ENCODE peak calls at places on chromosomes 4 and X, in seven cellular contexts. J, O, P, B, A, G and U are unnamed samples.

GRCh38 chr4:71184195-71184781 is 154.5 kb upstream of the SLC4A4 start:
- DNase-seq in J (peak; percentile 61), O (peak; percentile 56), P (no peak), B (peak; percentile 3), A (peak; percentile 87), G (peak; percentile 42), U (no peak)

GRCh38 chrX:20026278-20026677 is 35.4 kb upstream of the BCLAF3 start:
- DNase-seq in J (peak; percentile 4), O (no peak), P (no peak), B (no peak), A (peak; percentile 59), G (peak; percentile 0), U (no peak)

GRCh38 chrX:40260123-40260751 is 162.5 kb upstream of the BCOR start:
- DNase-seq in J (peak; percentile 61), O (peak; percentile 31), P (no peak), B (no peak), A (no peak), G (no peak), U (no peak)

GRCh38 chr4:184100297-184100885 is 117.3 kb downstream of the ENPP6 start:
- DNase-seq in J (peak; percentile 49), O (peak; percentile 56), P (no peak), B (peak; percentile 12), A (no peak), G (no peak), U (no peak)

GRCh38 chr4:76377922-76378321 is 43.0 kb downstream of the CCDC158 start:
- DNase-seq in J (peak; percentile 58), O (peak; percentile 40), P (no peak), B (peak; percentile 21), A (peak; percentile 17), G (no peak), U (no peak)

GRCh38 chr4:113637363-113637762 is 124.2 kb downstream of the CAMK2D start:
- DNase-seq in J (no peak), O (peak; percentile 40), P (no peak), B (no peak), A (peak; percentile 70), G (no peak), U (no peak)

GRCh38 chr4:7904108-7904516 is 35.5 kb downstream of the AFAP1 start:
- DNase-seq in J (no peak), O (peak; percentile 72), P (no peak), B (no peak), A (peak; percentile 78), G (peak; percentile 88), U (no peak)

GRCh38 chr4:143225167-143225566 is 40.5 kb downstream of the USP38 start:
- DNase-seq in J (no peak), O (no peak), P (no peak), B (no peak), A (no peak), G (no peak), U (no peak)

GRCh38 chr4:72568959-72569718 is at the start of gene ADAMTS3:
- DNase-seq in J (peak; percentile 6), O (peak; percentile 72), P (no peak), B (no peak), A (peak; percentile 84), G (no peak), U (peak; percentile 27)

GRCh38 chr4:159446266-159446976 is 343.5 kb downstream of the RAPGEF2 start:
- DNase-seq in J (peak; percentile 64), O (peak; percentile 79), P (no peak), B (no peak), A (peak; percentile 89), G (peak; percentile 76), U (no peak)

GRCh38 chr4:158190736-158191135 is 17.9 kb upstream of the GASK1B start:
- DNase-seq in J (no peak), O (no peak), P (no peak), B (no peak), A (no peak), G (no peak), U (no peak)

GRCh38 chr4:46146993-46147392 is 23.1 kb upstream of the GABRG1 start:
- DNase-seq in J (peak; percentile 12), O (no peak), P (no peak), B (no peak), A (no peak), G (no peak), U (no peak)

GRCh38 chr4:102302762-102303161 is 42.5 kb downstream of the SLC39A8 start:
- DNase-seq in J (no peak), O (no peak), P (no peak), B (no peak), A (no peak), G (no peak), U (no peak)

GRCh38 chr4:6393066-6393465 is 79.3 kb downstream of the PPP2R2C start:
- DNase-seq in J (no peak), O (no peak), P (no peak), B (no peak), A (no peak), G (no peak), U (no peak)

GRCh38 chrX:18855919-18856644 is 127.8 kb downstream of the PHKA2 start:
- DNase-seq in J (peak; percentile 11), O (no peak), P (no peak), B (no peak), A (no peak), G (no peak), U (no peak)

GRCh38 chrX:10534611-10535010 is 85.8 kb downstream of the MID1 start:
- DNase-seq in J (no peak), O (peak; percentile 5), P (no peak), B (no peak), A (peak; percentile 15), G (no peak), U (no peak)

GRCh38 chr4:15006416-15007024 is 4.2 kb downstream of the CPEB2 start:
- DNase-seq in J (peak; percentile 42), O (peak; percentile 11), P (no peak), B (no peak), A (peak; percentile 52), G (peak; percentile 15), U (no peak)